ENCODE peak calls at places on chromosome 17, in four cellular contexts. D is SHP77 treated with DMSO at 0.1 percent for 48 hours, T is GM13977, O is RPMI7951. Q is an unnamed sample.

GRCh38 chr17:34892864-34893263 is 68.4 kb downstream of the CCT6B start:
- DNase-seq in D (no peak), T (peak; percentile 39), O (peak; percentile 10), Q (no peak)

GRCh38 chr17:64773836-64774761 is 112.0 kb upstream of the SMURF2 start:
- DNase-seq in D (peak; percentile 45), T (no peak), O (peak; percentile 60), Q (no peak)

GRCh38 chr17:10471853-10472252 is 2.5 kb upstream of the MYH4 start:
- DNase-seq in D (no peak), T (no peak), O (no peak), Q (no peak)

GRCh38 chr17:17824119-17824779 is 12.5 kb downstream of the SREBF1 start:
- DNase-seq in D (peak; percentile 91), T (no peak), O (no peak), Q (no peak)

GRCh38 chr17:48550313-48551205 is 5.7 kb upstream of the HOXB2 start:
- DNase-seq in D (no peak), T (no peak), O (no peak), Q (no peak)

GRCh38 chr17:62933986-62934385 is 32.0 kb upstream of the TANC2 start:
- DNase-seq in D (no peak), T (no peak), O (peak; percentile 21), Q (no peak)

GRCh38 chr17:74369221-74369620 is 1.9 kb downstream of the GPR142 start:
- DNase-seq in D (no peak), T (no peak), O (no peak), Q (no peak)

GRCh38 chr17:77824780-77825280 is 133.7 kb upstream of the TNRC6C start:
- DNase-seq in D (no peak), T (no peak), O (no peak), Q (no peak)

GRCh38 chr17:29084476-29085148 is 41.7 kb downstream of the PIPOX start:
- DNase-seq in D (peak; percentile 62), T (no peak), O (no peak), Q (no peak)

GRCh38 chr17:1627987-1628855 is at the start of gene SLC43A2:
- DNase-seq in D (peak; percentile 74), T (peak; percentile 97), O (peak; percentile 65), Q (no peak)

GRCh38 chr17:38451030-38451839 is 23.0 kb downstream of the ARHGAP23 start:
- DNase-seq in D (no peak), T (no peak), O (peak; percentile 44), Q (peak; percentile 84)

GRCh38 chr17:35188111-35188510 is 6.1 kb downstream of the SLC35G3 start:
- DNase-seq in D (no peak), T (no peak), O (no peak), Q (no peak)

GRCh38 chr17:80790021-80790765 is 201.4 kb upstream of the CHMP6 start:
- DNase-seq in D (no peak), T (peak; percentile 79), O (peak; percentile 60), Q (no peak)

GRCh38 chr17:58575511-58575910 is 61.1 kb upstream of the MTMR4 start:
- DNase-seq in D (no peak), T (no peak), O (peak; percentile 59), Q (no peak)

GRCh38 chr17:41521574-41522261 is 3.0 kb upstream of the KRT15 start:
- DNase-seq in D (no peak), T (no peak), O (peak; percentile 90), Q (no peak)